ENCODE peak calls at places on chromosome 18, in ten cellular contexts. F, W, J, E, P, U, Q, M, T and O are unnamed samples.

GRCh38 chr18:44098551-44099098 is 582.1 kb upstream of the SETBP1 start:
- DNase-seq in M (no peak), F (no peak), J (no peak), P (no peak), W (no peak), Q (peak), T (no peak), E (peak), U (no peak), O (peak)

GRCh38 chr18:46711444-46711863 is 45.4 kb downstream of the ST8SIA5 start:
- DNase-seq in M (no peak), W (no peak), Q (no peak), P (no peak), F (no peak), U (no peak), J (no peak), T (no peak), E (no peak), O (peak)

GRCh38 chr18:72155327-72155726 is 388.8 kb downstream of the CBLN2 start:
- DNase-seq in U (peak), E (no peak), P (no peak), J (no peak), Q (peak), T (no peak), W (no peak), F (no peak), M (no peak), O (no peak)

GRCh38 chr18:79523221-79523737 is 127.5 kb downstream of the NFATC1 start:
- DNase-seq in F (no peak), Q (no peak), J (peak), E (no peak), P (no peak), U (no peak), M (no peak), T (no peak), W (peak), O (peak)

GRCh38 chr18:49015886-49016647 is 65.3 kb upstream of the SMAD7 start:
- DNase-seq in U (no peak), T (no peak), F (peak), P (no peak), W (no peak), Q (no peak), E (no peak), M (no peak), J (peak), O (no peak)

GRCh38 chr18:49685231-49685942 is 123.5 kb downstream of the LIPG start:
- DNase-seq in M (no peak), T (no peak), J (no peak), Q (no peak), E (peak), P (no peak), U (no peak), W (no peak), F (no peak), O (no peak)

GRCh38 chr18:25350561-25351201 is 1.3 kb downstream of the ZNF521 start:
- DNase-seq in F (peak), U (peak), Q (peak), J (peak), E (peak), W (peak), M (peak), P (no peak), T (peak), O (peak)

GRCh38 chr18:61765097-61765496 is 127.7 kb downstream of the RNF152 start:
- DNase-seq in J (no peak), W (no peak), U (no peak), M (no peak), P (no peak), Q (peak), F (no peak), T (no peak), E (peak), O (peak)

GRCh38 chr18:48300463-48300961 is 108.7 kb downstream of the ZBTB7C start:
- DNase-seq in P (peak), T (no peak), J (peak), E (peak), M (no peak), Q (no peak), W (no peak), U (no peak), F (no peak), O (peak)

GRCh38 chr18:45073556-45073955 is 392.9 kb downstream of the SETBP1 start:
- DNase-seq in F (no peak), M (no peak), T (no peak), E (no peak), J (no peak), P (no peak), U (no peak), W (no peak), Q (no peak), O (no peak)

GRCh38 chr18:79644666-79645057 is 34.9 kb upstream of the CTDP1 start:
- DNase-seq in U (no peak), Q (no peak), T (no peak), W (no peak), M (no peak), F (no peak), P (no peak), J (no peak), E (peak), O (no peak)

GRCh38 chr18:4639628-4640310 is 184.7 kb upstream of the DLGAP1 start:
- DNase-seq in F (no peak), T (no peak), M (no peak), P (no peak), J (no peak), Q (no peak), E (no peak), W (no peak), U (no peak), O (peak)

GRCh38 chr18:79927597-79928562 is 23.6 kb downstream of the SLC66A2 start:
- DNase-seq in P (no peak), Q (no peak), E (no peak), F (no peak), U (no peak), J (peak), W (no peak), M (no peak), T (no peak), O (no peak)

GRCh38 chr18:77360315-77361186 is 110.9 kb downstream of the GALR1 start:
- DNase-seq in M (no peak), W (no peak), Q (no peak), T (no peak), E (no peak), J (no peak), P (no peak), F (no peak), U (no peak), O (no peak)

GRCh38 chr18:8794133-8794986 is 89.0 kb downstream of the MTCL1 start:
- DNase-seq in W (no peak), E (peak), T (no peak), M (no peak), Q (peak), P (no peak), J (no peak), F (no peak), U (no peak), O (no peak)

GRCh38 chr18:10453885-10454772 is at the start of gene APCDD1:
- DNase-seq in U (peak), T (peak), J (peak), W (no peak), E (peak), Q (no peak), P (peak), F (peak), M (peak), O (no peak)

GRCh38 chr18:5464241-5464640 is 79.6 kb downstream of the EPB41L3 start:
- DNase-seq in Q (no peak), T (no peak), M (no peak), F (no peak), P (no peak), U (no peak), E (peak), W (no peak), J (no peak), O (no peak)

GRCh38 chr18:24103622-24104021 is 35.2 kb upstream of the CABYR start:
- DNase-seq in J (no peak), Q (no peak), T (no peak), U (no peak), F (no peak), P (no peak), E (no peak), M (no peak), W (no peak), O (no peak)

GRCh38 chr18:31723998-31724711 is 36.5 kb downstream of the SLC25A52 start:
- DNase-seq in F (no peak), J (peak), W (no peak), P (no peak), T (no peak), U (no peak), Q (peak), M (no peak), E (no peak), O (no peak)

GRCh38 chr18:65468881-65469280 is 281.9 kb upstream of the CDH7 start:
- DNase-seq in F (no peak), Q (no peak), U (no peak), T (no peak), P (no peak), M (no peak), W (no peak), J (no peak), E (no peak), O (no peak)